ENCODE peak calls at places on chromosome 2, in five cellular contexts. S is fibroblast of pulmonary artery, M is HL-60, Z is IMR-90, C is colonic mucosa. I is an unnamed sample.

GRCh38 chr2:127165539-127165935 is 54.6 kb downstream of the CYP27C1 start:
- DNase-seq in S (no peak), M (no peak), Z (no peak), C (no peak), I (no peak)

GRCh38 chr2:234989183-234989701 is 37.4 kb downstream of the SH3BP4 start:
- DNase-seq in S (peak), M (no peak), Z (no peak), C (peak), I (peak)

GRCh38 chr2:46000660-46001059 is 296.5 kb upstream of the EPAS1 start:
- DNase-seq in S (no peak), M (no peak), Z (no peak), C (no peak), I (no peak)

GRCh38 chr2:114008720-114009119 is 118.8 kb downstream of the ACTR3 start:
- DNase-seq in S (no peak), M (no peak), Z (no peak), C (no peak), I (no peak)

GRCh38 chr2:84894131-84894586 is 11.3 kb upstream of the TMSB10 start:
- DNase-seq in S (no peak), M (no peak), Z (no peak), C (no peak), I (peak)

GRCh38 chr2:36507408-36507812 is 90.6 kb downstream of the FEZ2 start:
- DNase-seq in S (peak), M (no peak), Z (peak), C (peak), I (peak)

GRCh38 chr2:128593518-128594272 is 275.0 kb upstream of the HS6ST1 start:
- DNase-seq in S (peak), M (no peak), Z (no peak), C (no peak), I (no peak)

GRCh38 chr2:85588218-85589044 is 4.2 kb downstream of the VAMP5 start:
- DNase-seq in S (no peak), M (no peak), Z (no peak), C (no peak), I (no peak)

GRCh38 chr2:230905448-230906430 is 19.3 kb downstream of the GPR55 start:
- DNase-seq in S (no peak), M (no peak), Z (peak), C (peak), I (peak)

GRCh38 chr2:72128059-72128842 is 19.4 kb downstream of the CYP26B1 start:
- DNase-seq in S (no peak), M (no peak), Z (no peak), C (peak), I (no peak)

GRCh38 chr2:26122633-26123032 is 50.3 kb upstream of the GAREM2 start:
- DNase-seq in S (no peak), M (no peak), Z (no peak), C (no peak), I (no peak)

GRCh38 chr2:127163922-127164321 is 56.2 kb downstream of the CYP27C1 start:
- DNase-seq in S (no peak), M (no peak), Z (no peak), C (no peak), I (no peak)

GRCh38 chr2:35408320-35408719 is 947.3 kb upstream of the CRIM1 start:
- DNase-seq in S (no peak), M (no peak), Z (no peak), C (no peak), I (no peak)

GRCh38 chr2:241179894-241180293 is 8.6 kb upstream of the ANO7 start:
- DNase-seq in S (peak), M (no peak), Z (peak), C (no peak), I (no peak)

GRCh38 chr2:64737547-64737946 is 83.8 kb upstream of the SERTAD2 start:
- DNase-seq in S (no peak), M (no peak), Z (peak), C (no peak), I (no peak)

GRCh38 chr2:219065484-219065883 is 4.8 kb upstream of the IHH start:
- DNase-seq in S (no peak), M (no peak), Z (no peak), C (no peak), I (no peak)

GRCh38 chr2:111116843-111117665 is 3.7 kb upstream of the BCL2L11 start:
- DNase-seq in S (peak), M (no peak), Z (peak), C (peak), I (peak)

GRCh38 chr2:208608436-208608835 is 201.8 kb downstream of the PTH2R start:
- DNase-seq in S (no peak), M (no peak), Z (no peak), C (no peak), I (no peak)

GRCh38 chr2:16036951-16037350 is 96.6 kb downstream of the MYCN start:
- DNase-seq in S (no peak), M (no peak), Z (no peak), C (no peak), I (no peak)

GRCh38 chr2:203427061-203427460 is 98.9 kb downstream of the ABI2 start:
- DNase-seq in S (peak), M (no peak), Z (peak), C (no peak), I (peak)

GRCh38 chr2:21585863-21586262 is 462.1 kb downstream of the TDRD15 start:
- DNase-seq in S (no peak), M (no peak), Z (no peak), C (no peak), I (no peak)

GRCh38 chr2:217685255-217685605 is 317.6 kb downstream of the TNS1 start:
- DNase-seq in S (peak), M (no peak), Z (peak), C (peak), I (peak)

GRCh38 chr2:2095360-2096093 is 235.5 kb downstream of the MYT1L start:
- DNase-seq in S (no peak), M (no peak), Z (no peak), C (no peak), I (no peak)

GRCh38 chr2:110903548-110903947 is 171.2 kb downstream of the ACOXL start:
- DNase-seq in S (no peak), M (no peak), Z (no peak), C (peak), I (no peak)

GRCh38 chr2:165675551-165675968 is 118.5 kb downstream of the GALNT3 start:
- DNase-seq in S (peak), M (no peak), Z (no peak), C (no peak), I (peak)

GRCh38 chr2:151669585-151670081 is 64.6 kb downstream of the NEB start:
- DNase-seq in S (peak), M (no peak), Z (no peak), C (no peak), I (peak)

GRCh38 chr2:151668737-151669136 is 65.5 kb downstream of the NEB start:
- DNase-seq in S (no peak), M (no peak), Z (no peak), C (no peak), I (no peak)

GRCh38 chr2:151671198-151671597 is 63.1 kb downstream of the NEB start:
- DNase-seq in S (no peak), M (no peak), Z (no peak), C (no peak), I (no peak)

GRCh38 chr2:151672277-151672676 is 62.0 kb downstream of the NEB start:
- DNase-seq in S (no peak), M (no peak), Z (no peak), C (no peak), I (no peak)

DNA sequence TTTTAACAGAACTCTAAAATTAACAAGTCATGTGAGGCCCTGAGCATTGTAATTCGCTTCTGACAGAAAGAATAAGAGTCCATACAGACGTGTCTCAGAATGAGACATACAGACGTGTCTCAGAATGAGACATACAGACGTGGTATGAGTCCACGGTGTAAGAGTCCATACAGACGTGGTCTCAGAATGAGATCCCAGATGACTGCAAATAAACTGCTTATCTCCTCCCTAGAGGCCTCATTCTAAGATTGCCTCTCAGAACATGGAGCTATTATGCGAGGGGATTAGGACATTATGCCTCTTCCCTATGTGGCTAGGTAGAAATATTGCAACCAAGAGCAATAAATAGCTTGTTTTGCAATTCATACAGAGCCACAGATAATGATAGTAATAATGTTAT is 63.9 kb downstream of the NEB start:
- DNase-seq in S (no peak), M (no peak), Z (no peak), C (no peak), I (no peak)
- TF ChIP-seq CTCF in S (no peak), M (no peak), Z (no peak), C (no peak), I (no peak)

GRCh38 chr2:119701352-119701751 is 22.4 kb downstream of the TMEM177 start:
- DNase-seq in S (no peak), M (no peak), Z (no peak), C (no peak), I (no peak)
- H3K4me3 ChIP-seq in S (no peak), M (no peak), Z (no peak), C (no peak), I (no peak)

DNA sequence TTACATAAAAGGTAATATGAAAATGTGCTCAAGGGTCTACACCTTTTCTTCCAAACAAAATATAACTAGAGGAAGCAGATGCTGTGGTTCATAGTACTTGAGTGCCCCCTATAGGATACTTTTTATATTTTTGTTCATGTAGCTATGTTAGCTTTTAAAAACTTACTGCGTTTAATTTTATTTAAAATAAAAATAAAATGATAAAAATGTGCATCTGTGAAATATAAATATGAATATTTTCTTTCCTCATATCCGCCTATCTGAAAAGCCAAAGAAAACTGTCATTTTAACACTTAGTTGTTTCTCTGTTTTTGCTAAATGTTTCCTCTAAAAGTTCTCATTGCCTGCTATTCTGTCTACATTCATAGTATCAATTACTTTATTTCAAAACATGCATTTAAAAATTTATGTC is 9.6 kb upstream of the LRP1B start:
- DNase-seq in S (peak), M (no peak), Z (peak), C (no peak), I (peak)
- TF ChIP-seq CTCF in S (peak), M (no peak), Z (peak), C (peak), I (peak)

DNA sequence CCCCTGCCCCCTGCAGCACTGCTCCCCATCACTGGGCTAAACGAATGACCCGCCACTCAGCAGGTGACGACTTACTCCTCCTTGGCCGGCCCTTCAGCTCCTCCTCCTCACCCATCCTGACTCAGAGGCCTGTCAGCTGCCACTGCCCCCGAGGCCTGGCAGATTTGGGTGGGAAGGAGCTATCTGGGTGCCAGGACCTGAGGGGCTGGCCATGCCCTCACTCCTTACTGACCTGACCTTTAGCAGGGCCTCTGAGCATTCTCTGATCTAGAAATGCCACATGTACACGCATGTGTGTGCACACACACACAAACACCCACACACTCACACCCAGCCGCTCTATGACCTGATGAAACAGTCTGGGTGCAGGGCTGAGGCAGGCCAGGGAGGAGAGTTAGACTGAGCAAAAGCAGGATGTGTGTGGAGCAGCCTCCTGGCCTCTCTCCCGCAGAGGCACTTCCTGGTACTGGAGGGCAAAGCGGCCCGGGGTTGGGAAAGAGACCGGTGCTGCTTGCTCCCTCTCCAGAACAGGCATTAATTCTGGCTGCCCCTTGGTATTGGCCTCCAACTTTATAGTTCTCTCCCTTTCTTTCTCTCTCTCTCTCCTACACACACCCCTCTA is 68.0 kb downstream of the ZFP36L2 start:
- DNase-seq in S (peak), M (peak), Z (peak), C (peak), I (peak)
- H3K4me3 ChIP-seq in S (no peak), M (no peak), Z (no peak), C (no peak), I (no peak)

GRCh38 chr2:101961287-101962242 is 30.2 kb upstream of the IL1R2 start:
- DNase-seq in S (peak), M (peak), Z (peak), C (peak), I (peak)
- TF ChIP-seq CTCF in S (peak), M (no peak), Z (no peak), C (no peak), I (no peak)

DNA sequence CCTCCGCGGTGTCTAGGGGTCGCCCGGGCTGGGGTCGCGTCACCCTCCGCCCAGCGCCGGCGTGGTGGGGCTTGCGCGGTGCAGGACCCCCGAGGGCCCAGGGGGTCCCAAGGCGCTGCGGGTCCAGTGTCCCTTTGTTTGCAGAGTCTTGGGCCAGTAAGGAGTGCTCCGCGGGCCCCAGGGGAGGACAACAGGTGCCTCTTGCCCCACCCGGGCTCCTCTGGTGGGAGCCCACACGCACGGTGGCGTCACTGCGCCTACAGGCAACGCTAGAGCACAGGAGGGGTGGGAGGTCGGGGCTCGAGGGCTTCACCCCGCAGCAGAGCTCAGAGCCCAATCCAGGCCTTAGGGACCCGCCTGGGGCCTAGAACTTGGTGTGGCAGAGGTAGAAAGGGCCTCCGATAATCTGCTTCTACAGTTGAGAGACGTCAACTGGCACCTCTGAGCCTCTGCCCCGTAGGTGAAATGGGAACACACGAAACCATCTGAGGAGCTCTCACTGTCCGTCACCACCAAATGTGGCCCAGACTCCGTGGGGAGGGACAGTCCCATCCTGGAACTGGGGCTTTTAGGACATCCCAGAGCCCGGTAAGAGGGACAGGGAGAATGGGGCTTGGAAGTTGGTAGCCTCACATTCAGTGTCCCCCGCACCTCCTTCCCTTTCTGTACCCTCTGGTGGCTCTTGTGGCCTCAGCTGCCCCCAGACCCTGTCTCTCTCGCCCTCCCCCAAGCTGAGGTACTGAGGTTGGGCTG is 1.4 kb downstream of the ARID5A start:
- DNase-seq in S (no peak), M (no peak), Z (no peak), C (no peak), I (no peak)
- H3K4me3 ChIP-seq in S (peak), M (peak), Z (peak), C (peak), I (no peak)

GRCh38 chr2:161063946-161064306 is 96.3 kb upstream of the TANK start:
- DNase-seq in S (no peak), M (no peak), Z (no peak), C (no peak), I (no peak)

GRCh38 chr2:161070693-161071479 is 89.3 kb upstream of the TANK start:
- DNase-seq in S (no peak), M (no peak), Z (no peak), C (no peak), I (no peak)

GRCh38 chr2:161063074-161063945 is 96.9 kb upstream of the TANK start:
- DNase-seq in S (peak), M (peak), Z (peak), C (peak), I (peak)

GRCh38 chr2:161067846-161068245 is 92.4 kb upstream of the TANK start:
- DNase-seq in S (no peak), M (no peak), Z (no peak), C (no peak), I (no peak)

DNA sequence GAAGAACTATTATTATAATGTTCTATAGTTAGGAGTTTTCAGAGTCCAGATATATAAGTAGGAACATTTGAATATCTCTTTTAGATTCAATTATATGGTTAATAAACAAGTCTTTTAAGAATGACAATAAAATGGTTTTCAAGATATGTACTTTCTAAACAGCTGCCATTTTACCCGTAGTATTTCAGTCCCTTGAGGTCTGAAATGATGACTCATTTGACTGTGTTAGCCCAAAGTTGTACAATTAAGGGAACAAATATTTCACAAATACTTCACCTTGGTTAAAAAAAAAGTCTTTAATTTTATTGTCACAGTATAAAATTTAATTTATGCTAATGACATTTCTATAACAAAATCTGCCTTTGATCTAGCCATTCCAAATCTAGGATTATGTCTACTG is 91.6 kb upstream of the TANK start:
- DNase-seq in S (peak), M (no peak), Z (peak), C (no peak), I (peak)
- TF ChIP-seq CTCF in S (no peak), M (no peak), Z (no peak), C (no peak), I (no peak)

GRCh38 chr2:47618272-47618552 is 164.7 kb upstream of the MSH6 start:
- DNase-seq in S (no peak), M (no peak), Z (no peak), C (no peak), I (no peak)

GRCh38 chr2:47620717-47621437 is 162.1 kb upstream of the MSH6 start:
- DNase-seq in S (no peak), M (no peak), Z (no peak), C (no peak), I (no peak)

GRCh38 chr2:47616506-47616905 is 166.4 kb upstream of the MSH6 start:
- DNase-seq in S (no peak), M (no peak), Z (no peak), C (no peak), I (peak)

GRCh38 chr2:47617028-47617427 is 165.9 kb upstream of the MSH6 start:
- DNase-seq in S (no peak), M (no peak), Z (no peak), C (no peak), I (no peak)

GRCh38 chr2:47617523-47618271 is 165.2 kb upstream of the MSH6 start:
- DNase-seq in S (no peak), M (no peak), Z (no peak), C (no peak), I (no peak)
- H3K4me3 ChIP-seq in S (no peak), M (no peak), Z (no peak), C (no peak), I (no peak)

GRCh38 chr2:175621847-175622246 is 380.2 kb downstream of the LNPK start:
- DNase-seq in S (no peak), M (no peak), Z (no peak), C (no peak), I (no peak)
- TF ChIP-seq CTCF in S (no peak), M (no peak), Z (no peak), C (no peak), I (no peak)

GRCh38 chr2:222866358-222866960 is 5.6 kb downstream of the ACSL3 start:
- DNase-seq in S (no peak), M (no peak), Z (no peak), C (peak), I (no peak)

GRCh38 chr2:222862068-222862914 is 1.5 kb downstream of the ACSL3 start:
- DNase-seq in S (peak), M (no peak), Z (peak), C (peak), I (peak)

GRCh38 chr2:222862915-222863544 is 2.2 kb downstream of the ACSL3 start:
- DNase-seq in S (no peak), M (no peak), Z (no peak), C (no peak), I (no peak)

GRCh38 chr2:222864296-222864695 is 3.5 kb downstream of the ACSL3 start:
- DNase-seq in S (peak), M (no peak), Z (peak), C (no peak), I (peak)

GRCh38 chr2:222865301-222865700 is 4.5 kb downstream of the ACSL3 start:
- DNase-seq in S (no peak), M (no peak), Z (no peak), C (no peak), I (no peak)
- H3K4me3 ChIP-seq in S (no peak), M (no peak), Z (no peak), C (no peak), I (no peak)

I was measured in epithelial cell of esophagus.